ENCODE peak calls at places on chromosomes 6 and 20, in four cellular contexts. U is HEK293T, Y is GM12878, H is K562. P is an unnamed sample.

GRCh38 chr6:5234869-5235268 is 25.9 kb downstream of the LYRM4 start:
- DNase-seq in H (no peak), U (no peak), Y (no peak), P (no peak)

GRCh38 chr6:145557474-145557873 is 177.8 kb downstream of the EPM2A start:
- DNase-seq in H (no peak), U (no peak), Y (no peak), P (no peak)

GRCh38 chr6:35683267-35683666 is 5.4 kb downstream of the FKBP5 start:
- DNase-seq in Y (no peak), U (no peak), H (no peak), P (no peak)

GRCh38 chr6:110878751-110879539 is 4.4 kb downstream of the AMD1 start:
- DNase-seq in U (peak; percentile 43), Y (no peak), H (peak; percentile 50), P (no peak)

GRCh38 chr6:163099621-163100171 is 314.8 kb upstream of the QKI start:
- DNase-seq in U (no peak), H (no peak), Y (no peak), P (no peak)

GRCh38 chr6:42627674-42628073 is 63.8 kb downstream of the UBR2 start:
- DNase-seq in Y (no peak), H (no peak), U (no peak), P (no peak)

GRCh38 chr20:11652128-11652527 is 265.6 kb upstream of the BTBD3 start:
- DNase-seq in H (no peak), Y (no peak), U (no peak), P (no peak)

GRCh38 chr6:16482702-16483314 is 244.4 kb downstream of the GMPR start:
- DNase-seq in Y (no peak), U (no peak), H (no peak), P (no peak)

GRCh38 chr20:34171640-34172039 is 59.6 kb upstream of the EIF2S2 start:
- DNase-seq in H (no peak), Y (no peak), U (no peak), P (no peak)

GRCh38 chr20:23659989-23660837 is 22.5 kb upstream of the CST3 start:
- DNase-seq in U (peak; percentile 33), Y (no peak), H (peak; percentile 24), P (peak; percentile 73)

GRCh38 chr6:170284866-170285469 is 5.9 kb downstream of the DLL1 start:
- DNase-seq in Y (no peak), H (no peak), U (no peak), P (no peak)

GRCh38 chr6:30493643-30494250 is 4.4 kb downstream of the HLA-E start:
- DNase-seq in U (no peak), H (peak; percentile 26), Y (no peak), P (no peak)

GRCh38 chr20:48191200-48191599 is 405.9 kb upstream of the SULF2 start:
- DNase-seq in Y (no peak), H (no peak), U (no peak), P (no peak)

GRCh38 chr6:167570460-167571400 is 245.8 kb downstream of the TTLL2 start:
- DNase-seq in Y (no peak), H (no peak), U (no peak), P (no peak)

GRCh38 chr20:51100617-51101016 is 77.7 kb upstream of the KCNG1 start:
- DNase-seq in Y (no peak), U (no peak), H (no peak), P (no peak)

GRCh38 chr6:79494841-79495240 is 42.4 kb downstream of the LCA5 start:
- DNase-seq in Y (no peak), U (peak; percentile 6), H (no peak), P (no peak)

GRCh38 chr6:7077856-7078255 is 29.9 kb upstream of the RREB1 start:
- DNase-seq in Y (no peak), U (no peak), H (no peak), P (no peak)

DNA sequence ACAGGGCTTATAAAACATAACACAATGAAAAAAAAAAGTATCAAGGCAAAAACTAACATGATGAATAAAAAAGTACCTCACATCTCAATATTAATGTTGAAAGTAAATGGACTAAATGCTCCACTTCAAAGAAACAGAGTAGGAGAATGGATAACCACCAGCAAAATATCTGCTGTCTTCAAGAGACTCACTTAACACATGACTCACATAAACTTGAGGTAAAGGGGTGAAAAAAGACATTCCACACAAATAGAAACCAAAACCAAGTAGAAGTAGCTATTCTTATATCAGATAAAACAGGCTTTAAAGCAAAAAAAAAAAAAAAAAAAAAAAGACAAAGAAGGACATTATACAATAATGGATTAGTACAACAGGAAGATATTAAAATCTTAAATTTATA is 86.9 kb downstream of the TBC1D32 start:
- DNase-seq in Y (no peak), H (no peak), U (no peak), P (no peak)
- TF ChIP-seq TARDBP in Y (no peak), H (no peak), U (no peak), P (no peak)

DNA sequence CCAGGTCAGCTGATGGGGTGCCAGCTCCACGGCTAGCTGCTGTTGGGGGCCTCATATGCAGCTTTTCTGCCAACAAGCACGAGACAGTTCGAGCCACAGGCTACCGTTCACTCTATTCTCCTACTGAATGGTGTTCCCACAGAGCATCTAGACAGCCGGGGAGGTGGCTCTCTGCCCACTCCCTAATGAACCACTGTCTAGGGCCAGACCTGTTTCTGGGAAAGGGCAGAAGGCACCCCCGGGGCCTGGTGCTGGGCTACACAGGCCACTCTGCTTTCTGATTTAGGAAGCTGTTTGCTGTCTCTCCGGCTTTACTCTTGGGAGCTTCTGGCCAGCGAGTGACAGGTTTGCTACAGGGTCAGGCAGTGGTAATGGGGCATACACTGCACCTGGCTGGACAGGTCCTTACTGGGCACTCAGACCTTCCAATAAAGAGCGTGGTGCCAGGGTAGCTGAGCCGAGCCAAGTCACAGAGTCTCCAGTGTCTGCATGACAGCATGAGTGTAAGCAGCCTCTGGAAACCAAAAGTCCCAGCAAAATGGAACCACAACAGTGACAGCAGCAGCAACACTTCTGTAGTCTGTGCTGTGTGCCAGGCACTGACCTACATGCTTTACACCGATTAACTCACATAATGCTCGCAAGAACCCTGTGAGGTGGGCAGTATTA is 8.4 kb downstream of the CCDC167 start:
- DNase-seq in Y (no peak), H (no peak), U (no peak), P (no peak)
- TF ChIP-seq TARDBP in Y (no peak), H (no peak), U (no peak), P (no peak)

GRCh38 chr6:149501768-149502167 is 17.0 kb upstream of the ZC3H12D start:
- DNase-seq in H (no peak), Y (no peak), U (no peak), P (no peak)

GRCh38 chr6:149500085-149500484 is 15.3 kb upstream of the ZC3H12D start:
- DNase-seq in H (no peak), U (no peak), Y (no peak), P (no peak)

GRCh38 chr6:149497365-149497764 is 12.6 kb upstream of the ZC3H12D start:
- DNase-seq in H (no peak), Y (no peak), U (no peak), P (no peak)

GRCh38 chr6:149501201-149501600 is 16.4 kb upstream of the ZC3H12D start:
- DNase-seq in Y (no peak), H (no peak), U (no peak), P (no peak)

DNA sequence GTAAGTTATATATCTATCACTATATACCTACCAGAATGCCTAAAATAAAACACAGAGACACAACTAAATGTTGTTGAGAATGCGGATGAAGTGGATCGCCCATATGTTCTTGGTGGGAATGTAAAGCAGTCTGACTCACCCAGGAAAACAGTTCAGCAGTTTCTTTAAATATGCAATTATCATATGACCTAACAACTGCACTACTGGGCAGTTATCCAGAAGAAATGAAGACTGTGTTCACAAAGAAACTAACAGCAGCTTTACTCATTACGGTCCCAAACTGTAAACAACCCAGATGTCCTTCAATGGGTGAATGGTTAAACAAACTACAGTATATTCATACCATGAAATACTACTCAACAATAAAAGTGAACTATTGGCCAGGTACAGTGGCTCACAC is 14.3 kb upstream of the ZC3H12D start:
- DNase-seq in Y (no peak), H (no peak), U (no peak), P (peak; percentile 41)
- TF ChIP-seq TARDBP in Y (no peak), H (no peak), U (no peak), P (no peak)

GRCh38 chr6:84623956-84624680 is 140.3 kb downstream of the TBX18 start:
- DNase-seq in H (no peak), Y (no peak), U (no peak), P (no peak)
- TF ChIP-seq TARDBP in H (no peak), Y (no peak), U (no peak), P (no peak)

GRCh38 chr6:26520840-26521484 is 17.2 kb upstream of the HMGN4 start:
- DNase-seq in Y (no peak), U (peak; percentile 90), H (peak; percentile 98), P (peak; percentile 82)

GRCh38 chr6:26519359-26519758 is 18.8 kb upstream of the HMGN4 start:
- DNase-seq in Y (no peak), H (no peak), U (no peak), P (no peak)

GRCh38 chr6:26516481-26517427 is 16.7 kb downstream of the BTN1A1 start:
- DNase-seq in U (no peak), Y (no peak), H (no peak), P (peak; percentile 86)

GRCh38 chr6:26521485-26522391 is 16.4 kb upstream of the HMGN4 start:
- DNase-seq in U (peak; percentile 41), H (peak; percentile 88), Y (no peak), P (no peak)

DNA sequence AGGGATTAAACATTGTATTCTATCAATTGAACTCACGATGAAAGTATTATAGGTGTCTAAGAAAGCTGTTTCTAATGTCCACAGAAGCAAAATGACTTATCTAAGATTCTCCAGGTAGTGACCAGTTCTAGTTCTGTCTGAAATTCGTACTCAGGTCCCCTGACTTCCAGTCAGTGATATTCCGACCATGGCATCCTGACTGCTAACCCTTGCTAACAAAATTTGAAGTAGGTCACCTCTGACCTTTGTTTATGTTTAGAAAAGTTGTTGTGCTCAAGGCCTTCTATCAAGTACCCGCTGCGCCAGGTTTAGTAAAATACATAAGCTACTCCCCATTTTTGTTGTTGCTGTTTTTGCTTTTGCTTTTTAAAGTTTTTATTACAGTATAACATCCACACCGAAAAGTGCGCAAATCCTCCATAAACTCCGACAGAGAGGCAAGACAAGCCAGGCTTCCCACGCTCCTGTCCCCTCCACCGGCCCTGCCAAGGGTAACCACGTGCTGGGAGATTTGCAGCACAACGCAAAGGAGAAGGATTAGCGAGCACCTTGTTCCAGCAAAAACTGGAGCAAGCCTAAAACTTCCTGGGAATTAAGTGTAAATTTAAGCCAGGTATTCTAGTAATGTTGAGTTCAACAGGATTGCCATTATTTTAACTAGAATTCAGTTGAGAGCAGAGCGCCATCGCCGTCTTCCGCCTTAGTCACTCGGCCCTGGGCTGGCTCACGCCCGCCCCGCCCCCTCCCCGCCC is 17.9 kb upstream of the HMGN4 start:
- DNase-seq in U (peak; percentile 55), H (no peak), Y (no peak), P (peak; percentile 56)
- TF ChIP-seq TARDBP in U (no peak), H (no peak), Y (no peak), P (peak; percentile 79)

GRCh38 chr20:37111926-37112455 is 16.2 kb upstream of the RBL1 start:
- DNase-seq in U (no peak), Y (no peak), H (no peak), P (no peak)
- TF ChIP-seq TARDBP in U (no peak), Y (no peak), H (no peak), P (no peak)

GRCh38 chr6:129686941-129687627 is 22.9 kb downstream of the ARHGAP18 start:
- DNase-seq in H (peak; percentile 10), U (no peak), Y (peak; percentile 76), P (no peak)
- TF ChIP-seq TARDBP in H (no peak), U (no peak), Y (no peak), P (no peak)

GRCh38 chr6:12923644-12924235 is 207.2 kb downstream of the PHACTR1 start:
- DNase-seq in U (no peak), H (no peak), Y (no peak), P (no peak)
- TF ChIP-seq TARDBP in U (no peak), H (no peak), Y (no peak), P (no peak)

GRCh38 chr6:87661503-87661902 is 40.5 kb downstream of the AKIRIN2 start:
- DNase-seq in H (no peak), Y (no peak), U (no peak), P (no peak)
- TF ChIP-seq TARDBP in H (no peak), Y (no peak), U (no peak), P (no peak)

P was measured in HepG2.